ENCODE peak calls at places on chromosomes 11 and 22, in five cellular contexts. V is mucosa of descending colon, B is mesothelial cell of epicardium, N is EH, Q is aorta. U is an unnamed sample.

GRCh38 chr11:31981457-31981856 is 109.4 kb upstream of the RCN1 start:
- DNase-seq in V (no peak), B (no peak), N (peak), Q (no peak), U (no peak)

GRCh38 chr22:44068422-44069191 is 44.5 kb downstream of the PARVB start:
- DNase-seq in V (peak), B (no peak), N (no peak), Q (peak), U (no peak)

GRCh38 chr11:67266424-67267187 is at the start of gene GRK2:
- DNase-seq in V (no peak), B (no peak), N (peak), Q (peak), U (no peak)

GRCh38 chr11:64834723-64835615 is 9.5 kb downstream of the CDC42BPG start:
- DNase-seq in V (peak), B (no peak), N (peak), Q (no peak), U (no peak)

GRCh38 chr22:47219789-47220188 is 457.3 kb downstream of the TBC1D22A start:
- DNase-seq in V (no peak), B (peak), N (no peak), Q (no peak), U (no peak)

GRCh38 chr22:24208012-24208749 is 26.9 kb downstream of the SUSD2 start:
- DNase-seq in V (no peak), B (no peak), N (peak), Q (peak), U (peak)

GRCh38 chr22:48488149-48488551 is 1339.5 kb downstream of the BRD1 start:
- DNase-seq in V (no peak), B (no peak), N (no peak), Q (peak), U (no peak)

GRCh38 chr11:75591371-75591770 is 29.3 kb downstream of the SERPINH1 start:
- DNase-seq in V (no peak), B (no peak), N (no peak), Q (no peak), U (no peak)

GRCh38 chr11:36313750-36314500 is 17.8 kb downstream of the PRR5L start:
- DNase-seq in V (no peak), B (no peak), N (no peak), Q (no peak), U (no peak)

GRCh38 chr22:25327018-25327755 is 107.7 kb downstream of the CRYBB2 start:
- DNase-seq in V (no peak), B (no peak), N (no peak), Q (no peak), U (no peak)

GRCh38 chr22:17831527-17832251 is 57.4 kb upstream of the BID start:
- DNase-seq in V (peak), B (no peak), N (no peak), Q (no peak), U (no peak)